ENCODE peak calls at places on chromosomes 2 and 18, in nine cellular contexts. One of them, this sample, is unnamed.

GRCh38 chr2:158729873-158730620 is 65.1 kb upstream of the DAPL1 start:
- DNase-seq in keratinocyte: no peak
- DNase-seq in IMR-90: no peak
- DNase-seq in AG04450: no peak
- DNase-seq in breast epithelium: no peak
- DNase-seq in thoracic aorta: no peak
- DNase-seq in cardiac muscle cell: no peak
- DNase-seq in thyroid gland: no peak
- DNase-seq in right lobe of liver: no peak
- DNase-seq in this sample: no peak

GRCh38 chr2:241843321-241844065 is 15.2 kb downstream of the PDCD1 start:
- DNase-seq in keratinocyte: no peak
- DNase-seq in IMR-90: no peak
- DNase-seq in AG04450: no peak
- DNase-seq in breast epithelium: no peak
- DNase-seq in thoracic aorta: no peak
- DNase-seq in cardiac muscle cell: no peak
- DNase-seq in thyroid gland: no peak
- DNase-seq in right lobe of liver: no peak
- DNase-seq in this sample: no peak

GRCh38 chr2:172709566-172710291 is 25.9 kb upstream of the RAPGEF4 start:
- DNase-seq in keratinocyte: no peak
- DNase-seq in IMR-90: no peak
- DNase-seq in AG04450: no peak
- DNase-seq in breast epithelium: no peak
- DNase-seq in thoracic aorta: no peak
- DNase-seq in cardiac muscle cell: no peak
- DNase-seq in thyroid gland: no peak
- DNase-seq in right lobe of liver: no peak
- DNase-seq in this sample: no peak

GRCh38 chr2:38948995-38949394 is 59.3 kb downstream of the ARHGEF33 start:
- DNase-seq in keratinocyte: no peak
- DNase-seq in IMR-90: no peak
- DNase-seq in AG04450: no peak
- DNase-seq in breast epithelium: no peak
- DNase-seq in thoracic aorta: no peak
- DNase-seq in cardiac muscle cell: no peak
- DNase-seq in thyroid gland: no peak
- DNase-seq in right lobe of liver: no peak
- DNase-seq in this sample: no peak

GRCh38 chr2:1816414-1816911 is 72.1 kb upstream of the PXDN start:
- DNase-seq in keratinocyte: no peak
- DNase-seq in IMR-90: peak; percentile 56
- DNase-seq in AG04450: no peak
- DNase-seq in breast epithelium: peak; percentile 75
- DNase-seq in thoracic aorta: no peak
- DNase-seq in cardiac muscle cell: peak; percentile 34
- DNase-seq in thyroid gland: no peak
- DNase-seq in right lobe of liver: no peak
- DNase-seq in this sample: no peak

GRCh38 chr2:20781656-20782265 is 41.1 kb downstream of the LDAH start:
- DNase-seq in keratinocyte: peak; percentile 2
- DNase-seq in IMR-90: peak; percentile 7
- DNase-seq in AG04450: no peak
- DNase-seq in breast epithelium: no peak
- DNase-seq in thoracic aorta: no peak
- DNase-seq in cardiac muscle cell: peak; percentile 36
- DNase-seq in thyroid gland: no peak
- DNase-seq in right lobe of liver: no peak
- DNase-seq in this sample: no peak

GRCh38 chr2:40554665-40555294 is 102.9 kb upstream of the SLC8A1 start:
- DNase-seq in keratinocyte: no peak
- DNase-seq in IMR-90: peak; percentile 38
- DNase-seq in AG04450: no peak
- DNase-seq in breast epithelium: peak; percentile 34
- DNase-seq in thoracic aorta: peak; percentile 29
- DNase-seq in cardiac muscle cell: peak; percentile 66
- DNase-seq in thyroid gland: peak; percentile 72
- DNase-seq in right lobe of liver: peak; percentile 65
- DNase-seq in this sample: no peak

GRCh38 chr18:35939166-35939565 is 33.3 kb upstream of the RMP24 start:
- DNase-seq in keratinocyte: no peak
- DNase-seq in IMR-90: no peak
- DNase-seq in AG04450: no peak
- DNase-seq in breast epithelium: no peak
- DNase-seq in thoracic aorta: no peak
- DNase-seq in cardiac muscle cell: peak; percentile 35
- DNase-seq in thyroid gland: no peak
- DNase-seq in right lobe of liver: no peak
- DNase-seq in this sample: peak; percentile 86

GRCh38 chr18:53947092-53947640 is 277.3 kb downstream of the MBD2 start:
- DNase-seq in keratinocyte: no peak
- DNase-seq in IMR-90: no peak
- DNase-seq in AG04450: no peak
- DNase-seq in breast epithelium: no peak
- DNase-seq in thoracic aorta: no peak
- DNase-seq in cardiac muscle cell: no peak
- DNase-seq in thyroid gland: no peak
- DNase-seq in right lobe of liver: no peak
- DNase-seq in this sample: no peak

GRCh38 chr2:98601532-98602132 is 6.7 kb downstream of the COA5 start:
- DNase-seq in keratinocyte: no peak
- DNase-seq in IMR-90: peak; percentile 47
- DNase-seq in AG04450: no peak
- DNase-seq in breast epithelium: no peak
- DNase-seq in thoracic aorta: no peak
- DNase-seq in cardiac muscle cell: peak; percentile 54
- DNase-seq in thyroid gland: peak; percentile 38
- DNase-seq in right lobe of liver: no peak
- DNase-seq in this sample: peak; percentile 78

GRCh38 chr2:97699765-97700444 is 13.5 kb upstream of the ZAP70 start:
- DNase-seq in keratinocyte: no peak
- DNase-seq in IMR-90: peak; percentile 54
- DNase-seq in AG04450: peak; percentile 23
- DNase-seq in breast epithelium: peak; percentile 21
- DNase-seq in thoracic aorta: no peak
- DNase-seq in cardiac muscle cell: peak; percentile 79
- DNase-seq in thyroid gland: peak; percentile 49
- DNase-seq in right lobe of liver: no peak
- DNase-seq in this sample: peak; percentile 91

GRCh38 chr2:229408356-229408755 is 137.3 kb upstream of the PID1 start:
- DNase-seq in keratinocyte: peak; percentile 86
- DNase-seq in IMR-90: peak; percentile 91
- DNase-seq in AG04450: peak; percentile 76
- DNase-seq in breast epithelium: peak; percentile 53
- DNase-seq in thoracic aorta: peak; percentile 48
- DNase-seq in cardiac muscle cell: peak; percentile 93
- DNase-seq in thyroid gland: peak; percentile 22
- DNase-seq in right lobe of liver: no peak
- DNase-seq in this sample: no peak

GRCh38 chr2:240463274-240463865 is 27.9 kb downstream of the GPC1 start:
- DNase-seq in keratinocyte: no peak
- DNase-seq in IMR-90: no peak
- DNase-seq in AG04450: no peak
- DNase-seq in breast epithelium: peak; percentile 15
- DNase-seq in thoracic aorta: peak; percentile 0
- DNase-seq in cardiac muscle cell: no peak
- DNase-seq in thyroid gland: peak; percentile 0
- DNase-seq in right lobe of liver: peak; percentile 42
- DNase-seq in this sample: no peak

GRCh38 chr2:224976629-224977525 is 65.4 kb downstream of the DOCK10 start:
- DNase-seq in keratinocyte: no peak
- DNase-seq in IMR-90: no peak
- DNase-seq in AG04450: no peak
- DNase-seq in breast epithelium: no peak
- DNase-seq in thoracic aorta: no peak
- DNase-seq in cardiac muscle cell: no peak
- DNase-seq in thyroid gland: no peak
- DNase-seq in right lobe of liver: no peak
- DNase-seq in this sample: no peak

GRCh38 chr2:205245652-205246051 is 436.6 kb upstream of the NRP2 start:
- DNase-seq in keratinocyte: peak; percentile 17
- DNase-seq in IMR-90: peak; percentile 43
- DNase-seq in AG04450: no peak
- DNase-seq in breast epithelium: no peak
- DNase-seq in thoracic aorta: no peak
- DNase-seq in cardiac muscle cell: peak; percentile 26
- DNase-seq in thyroid gland: no peak
- DNase-seq in right lobe of liver: no peak
- DNase-seq in this sample: no peak

GRCh38 chr2:204051999-204052558 is 115.5 kb downstream of the ICOS start:
- DNase-seq in keratinocyte: no peak
- DNase-seq in IMR-90: no peak
- DNase-seq in AG04450: no peak
- DNase-seq in breast epithelium: no peak
- DNase-seq in thoracic aorta: no peak
- DNase-seq in cardiac muscle cell: no peak
- DNase-seq in thyroid gland: no peak
- DNase-seq in right lobe of liver: no peak
- DNase-seq in this sample: no peak
- H3K27me3 ChIP-seq in keratinocyte: no peaks in the 10 kb centered on the region
- H3K27me3 ChIP-seq in IMR-90: peaks cover 8% of the 10 kb centered on the region
- H3K27me3 ChIP-seq in AG04450: no peaks in the 10 kb centered on the region
- H3K27me3 ChIP-seq in breast epithelium: no peaks in the 10 kb centered on the region
- H3K27me3 ChIP-seq in thoracic aorta: no peaks in the 10 kb centered on the region
- H3K27me3 ChIP-seq in cardiac muscle cell: no peaks in the 10 kb centered on the region
- H3K27me3 ChIP-seq in thyroid gland: no peaks in the 10 kb centered on the region
- H3K27me3 ChIP-seq in right lobe of liver: no peaks in the 10 kb centered on the region
- H3K27me3 ChIP-seq in this sample: no peaks in the 10 kb centered on the region

GRCh38 chr2:123502926-123503325 is 522.2 kb upstream of the CNTNAP5 start:
- DNase-seq in keratinocyte: no peak
- DNase-seq in IMR-90: no peak
- DNase-seq in AG04450: no peak
- DNase-seq in breast epithelium: no peak
- DNase-seq in thoracic aorta: no peak
- DNase-seq in cardiac muscle cell: peak; percentile 84
- DNase-seq in thyroid gland: no peak
- DNase-seq in right lobe of liver: no peak
- DNase-seq in this sample: no peak
- H3K4me3 ChIP-seq in keratinocyte: no peak overlapping the region
- H3K4me3 ChIP-seq in IMR-90: no peak overlapping the region
- H3K4me3 ChIP-seq in AG04450: no peak overlapping the region
- H3K4me3 ChIP-seq in breast epithelium: no peak overlapping the region
- H3K4me3 ChIP-seq in thoracic aorta: no peak overlapping the region
- H3K4me3 ChIP-seq in cardiac muscle cell: no peak overlapping the region
- H3K4me3 ChIP-seq in thyroid gland: no peak overlapping the region
- H3K4me3 ChIP-seq in right lobe of liver: no peak overlapping the region
- H3K4me3 ChIP-seq in this sample: no peak overlapping the region

GRCh38 chr2:218877891-218878290 is 2.8 kb upstream of the WNT10A start:
- DNase-seq in keratinocyte: no peak
- DNase-seq in IMR-90: no peak
- DNase-seq in AG04450: no peak
- DNase-seq in breast epithelium: no peak
- DNase-seq in thoracic aorta: no peak
- DNase-seq in cardiac muscle cell: no peak
- DNase-seq in thyroid gland: no peak
- DNase-seq in right lobe of liver: no peak
- DNase-seq in this sample: no peak

GRCh38 chr2:218878486-218878885 is 2.2 kb upstream of the WNT10A start:
- DNase-seq in keratinocyte: no peak
- DNase-seq in IMR-90: no peak
- DNase-seq in AG04450: no peak
- DNase-seq in breast epithelium: no peak
- DNase-seq in thoracic aorta: no peak
- DNase-seq in cardiac muscle cell: no peak
- DNase-seq in thyroid gland: no peak
- DNase-seq in right lobe of liver: no peak
- DNase-seq in this sample: no peak

GRCh38 chr2:218875692-218876246 is 4.9 kb upstream of the WNT10A start:
- DNase-seq in keratinocyte: no peak
- DNase-seq in IMR-90: no peak
- DNase-seq in AG04450: no peak
- DNase-seq in breast epithelium: no peak
- DNase-seq in thoracic aorta: no peak
- DNase-seq in cardiac muscle cell: no peak
- DNase-seq in thyroid gland: no peak
- DNase-seq in right lobe of liver: no peak
- DNase-seq in this sample: no peak

GRCh38 chr2:218877331-218877730 is 3.3 kb upstream of the WNT10A start:
- DNase-seq in keratinocyte: no peak
- DNase-seq in IMR-90: no peak
- DNase-seq in AG04450: no peak
- DNase-seq in breast epithelium: no peak
- DNase-seq in thoracic aorta: no peak
- DNase-seq in cardiac muscle cell: no peak
- DNase-seq in thyroid gland: no peak
- DNase-seq in right lobe of liver: no peak
- DNase-seq in this sample: no peak

GRCh38 chr2:218876562-218877219 is 4.0 kb upstream of the WNT10A start:
- DNase-seq in keratinocyte: no peak
- DNase-seq in IMR-90: peak; percentile 56
- DNase-seq in AG04450: no peak
- DNase-seq in breast epithelium: no peak
- DNase-seq in thoracic aorta: no peak
- DNase-seq in cardiac muscle cell: peak; percentile 79
- DNase-seq in thyroid gland: peak; percentile 68
- DNase-seq in right lobe of liver: peak; percentile 63
- DNase-seq in this sample: no peak
- H3K27me3 ChIP-seq in keratinocyte: peaks cover 14% of the 10 kb centered on the region
- H3K27me3 ChIP-seq in IMR-90: peaks cover 92% of the 10 kb centered on the region
- H3K27me3 ChIP-seq in AG04450: peaks cover 83% of the 10 kb centered on the region
- H3K27me3 ChIP-seq in breast epithelium: peaks cover 54% of the 10 kb centered on the region
- H3K27me3 ChIP-seq in thoracic aorta: peaks cover 14% of the 10 kb centered on the region
- H3K27me3 ChIP-seq in cardiac muscle cell: peaks cover 100% of the 10 kb centered on the region
- H3K27me3 ChIP-seq in thyroid gland: peaks cover 26% of the 10 kb centered on the region
- H3K27me3 ChIP-seq in right lobe of liver: no peaks in the 10 kb centered on the region
- H3K27me3 ChIP-seq in this sample: peaks cover 99% of the 10 kb centered on the region

GRCh38 chr2:106882658-106883057 is 3.3 kb downstream of the ST6GAL2 start:
- DNase-seq in keratinocyte: no peak
- DNase-seq in IMR-90: no peak
- DNase-seq in AG04450: no peak
- DNase-seq in breast epithelium: no peak
- DNase-seq in thoracic aorta: no peak
- DNase-seq in cardiac muscle cell: no peak
- DNase-seq in thyroid gland: peak; percentile 55
- DNase-seq in right lobe of liver: no peak
- DNase-seq in this sample: no peak

GRCh38 chr2:106885981-106886915 is at the start of gene ST6GAL2:
- DNase-seq in keratinocyte: no peak
- DNase-seq in IMR-90: no peak
- DNase-seq in AG04450: no peak
- DNase-seq in breast epithelium: no peak
- DNase-seq in thoracic aorta: no peak
- DNase-seq in cardiac muscle cell: peak; percentile 29
- DNase-seq in thyroid gland: peak; percentile 73
- DNase-seq in right lobe of liver: no peak
- DNase-seq in this sample: no peak

GRCh38 chr2:106890611-106891010 is 4.6 kb upstream of the ST6GAL2 start:
- DNase-seq in keratinocyte: no peak
- DNase-seq in IMR-90: no peak
- DNase-seq in AG04450: no peak
- DNase-seq in breast epithelium: no peak
- DNase-seq in thoracic aorta: no peak
- DNase-seq in cardiac muscle cell: no peak
- DNase-seq in thyroid gland: no peak
- DNase-seq in right lobe of liver: no peak
- DNase-seq in this sample: no peak

GRCh38 chr2:106886916-106887758 is 1.2 kb upstream of the ST6GAL2 start:
- DNase-seq in keratinocyte: no peak
- DNase-seq in IMR-90: no peak
- DNase-seq in AG04450: no peak
- DNase-seq in breast epithelium: peak; percentile 71
- DNase-seq in thoracic aorta: peak; percentile 11
- DNase-seq in cardiac muscle cell: peak; percentile 28
- DNase-seq in thyroid gland: peak; percentile 97
- DNase-seq in right lobe of liver: peak; percentile 49
- DNase-seq in this sample: no peak

GRCh38 chr2:106885326-106885725 is 641 bp downstream of the ST6GAL2 start:
- DNase-seq in keratinocyte: no peak
- DNase-seq in IMR-90: no peak
- DNase-seq in AG04450: no peak
- DNase-seq in breast epithelium: no peak
- DNase-seq in thoracic aorta: no peak
- DNase-seq in cardiac muscle cell: no peak
- DNase-seq in thyroid gland: peak; percentile 47
- DNase-seq in right lobe of liver: no peak
- DNase-seq in this sample: no peak
- H3K4me3 ChIP-seq in keratinocyte: no peak overlapping the region
- H3K4me3 ChIP-seq in IMR-90: no peak overlapping the region
- H3K4me3 ChIP-seq in AG04450: no peak overlapping the region
- H3K4me3 ChIP-seq in breast epithelium: peak overlapping the region; percentile 69
- H3K4me3 ChIP-seq in thoracic aorta: peak overlapping the region; percentile 87
- H3K4me3 ChIP-seq in cardiac muscle cell: peak overlapping the region; percentile 65
- H3K4me3 ChIP-seq in thyroid gland: peak overlapping the region; percentile 64
- H3K4me3 ChIP-seq in right lobe of liver: peak overlapping the region; percentile 43
- H3K4me3 ChIP-seq in this sample: peak overlapping the region; percentile 70

This sample was measured in esophagus muscularis mucosa.